ENCODE peak calls at places on chromosomes 6 and 20, in six cellular contexts. L is NCI-H2029 treated with DMSO at 0.1 percent for 48 hours, Q is NCI-H510A treated with DMSO at 0.1 percent for 48 hours, P is globus pallidus, N is T-cell, K is LoVo. A is an unnamed sample.

GRCh38 chr20:47276856-47277541 is 79.5 kb downstream of the ZMYND8 start:
- DNase-seq in L (no peak), Q (no peak), P (peak; percentile 38), N (no peak), K (no peak), A (no peak)

GRCh38 chr6:135667694-135668455 is 170.3 kb upstream of the AHI1 start:
- DNase-seq in L (peak; percentile 64), Q (peak; percentile 15), P (no peak), N (no peak), K (no peak), A (no peak)

GRCh38 chr6:91660893-91661292 is 1074.0 kb upstream of the MAP3K7 start:
- DNase-seq in L (no peak), Q (no peak), P (no peak), N (no peak), K (no peak), A (no peak)

GRCh38 chr6:88512951-88513350 is 346.8 kb upstream of the CNR1 start:
- DNase-seq in L (no peak), Q (no peak), P (no peak), N (no peak), K (no peak), A (no peak)

GRCh38 chr6:99822741-99823512 is 171.1 kb downstream of the MCHR2 start:
- DNase-seq in L (peak; percentile 48), Q (peak; percentile 21), P (peak; percentile 45), N (no peak), K (peak; percentile 50), A (peak; percentile 54)

GRCh38 chr6:32176476-32177181 is 745 bp upstream of the AGPAT1 start:
- DNase-seq in L (peak; percentile 50), Q (peak; percentile 96), P (peak; percentile 63), N (no peak), K (peak; percentile 38), A (no peak)

GRCh38 chr20:63483834-63484233 is 11.4 kb upstream of the KCNQ2 start:
- DNase-seq in L (no peak), Q (no peak), P (no peak), N (no peak), K (no peak), A (no peak)

GRCh38 chr20:43921227-43921780 is 6.7 kb downstream of the TOX2 start:
- DNase-seq in L (no peak), Q (no peak), P (no peak), N (no peak), K (no peak), A (no peak)

GRCh38 chr6:101396552-101397173 is 3.2 kb downstream of the GRIK2 start:
- DNase-seq in L (no peak), Q (no peak), P (no peak), N (no peak), K (peak; percentile 67), A (peak; percentile 83)

GRCh38 chr6:20791932-20792331 is 257.7 kb downstream of the CDKAL1 start:
- DNase-seq in L (no peak), Q (no peak), P (no peak), N (no peak), K (no peak), A (no peak)

GRCh38 chr6:82251942-82252341 is 4.4 kb upstream of the IBTK start:
- DNase-seq in L (no peak), Q (peak; percentile 1), P (peak; percentile 43), N (no peak), K (peak; percentile 48), A (peak; percentile 46)

GRCh38 chr6:133997267-133997666 is 44.2 kb downstream of the TBPL1 start:
- DNase-seq in L (no peak), Q (no peak), P (no peak), N (no peak), K (no peak), A (no peak)

GRCh38 chr20:23258747-23259121 is 91.9 kb upstream of the NXT1 start:
- DNase-seq in L (no peak), Q (no peak), P (no peak), N (no peak), K (no peak), A (no peak)

GRCh38 chr6:13278184-13278583 is 50.2 kb downstream of the TBC1D7 start:
- DNase-seq in L (no peak), Q (peak; percentile 25), P (no peak), N (no peak), K (no peak), A (peak; percentile 9)

GRCh38 chr20:58344741-58345140 is 35.2 kb downstream of the RAB22A start:
- DNase-seq in L (no peak), Q (no peak), P (no peak), N (no peak), K (no peak), A (no peak)

GRCh38 chr6:151413372-151414145 is 22.2 kb upstream of the ZBTB2 start:
- DNase-seq in L (no peak), Q (no peak), P (no peak), N (peak; percentile 40), K (no peak), A (no peak)

GRCh38 chr6:11018225-11018624 is 25.9 kb downstream of the ELOVL2 start:
- DNase-seq in L (no peak), Q (no peak), P (no peak), N (no peak), K (no peak), A (no peak)

GRCh38 chr6:134678436-134678889 is 271.4 kb downstream of the ALDH8A1 start:
- DNase-seq in L (peak; percentile 17), Q (no peak), P (peak; percentile 69), N (no peak), K (peak; percentile 56), A (peak; percentile 80)

GRCh38 chr6:85185977-85186376 is 263.9 kb upstream of the NT5E start:
- DNase-seq in L (no peak), Q (no peak), P (no peak), N (no peak), K (no peak), A (no peak)

GRCh38 chr20:62878244-62879030 is 16.8 kb upstream of the TCFL5 start:
- DNase-seq in L (no peak), Q (no peak), P (no peak), N (no peak), K (no peak), A (no peak)

GRCh38 chr6:142728910-142729481 is 216.0 kb downstream of the HIVEP2 start:
- DNase-seq in L (no peak), Q (no peak), P (no peak), N (no peak), K (peak; percentile 16), A (no peak)

GRCh38 chr6:118606268-118606667 is 45.1 kb downstream of the CEP85L start:
- DNase-seq in L (no peak), Q (no peak), P (no peak), N (no peak), K (no peak), A (no peak)

GRCh38 chr6:144664281-144664680 is 379.1 kb downstream of the UTRN start:
- DNase-seq in L (no peak), Q (no peak), P (no peak), N (no peak), K (no peak), A (no peak)